ENCODE peak calls at places on chromosomes 13 and 19, in six cellular contexts. J is GM12865, I is heart left ventricle, L is brain microvascular endothelial cell, D is astrocyte of the spinal cord, N is progenitor cell of endocrine pancreas. M is an unnamed sample.

GRCh38 chr19:31303262-31303815 is 45.9 kb downstream of the TSHZ3 start:
- DNase-seq in J (no peak), I (no peak), L (no peak), D (no peak), N (no peak), M (no peak)

GRCh38 chr13:20400774-20401173 is 124.9 kb downstream of the CRYL1 start:
- DNase-seq in J (no peak), I (no peak), L (no peak), D (peak), N (no peak), M (no peak)

GRCh38 chr19:40811478-40812341 is 12.7 kb downstream of the EGLN2 start:
- DNase-seq in J (no peak), I (no peak), L (no peak), D (no peak), N (no peak), M (no peak)

GRCh38 chr13:71460179-71460578 is 406.8 kb downstream of the DACH1 start:
- DNase-seq in J (peak), I (no peak), L (no peak), D (no peak), N (no peak), M (no peak)

GRCh38 chr13:100540621-100541020 is 48.0 kb downstream of the GGACT start:
- DNase-seq in J (no peak), I (no peak), L (peak), D (peak), N (no peak), M (no peak)

GRCh38 chr13:66723606-66724005 is 506.5 kb downstream of the PCDH9 start:
- DNase-seq in J (no peak), I (no peak), L (no peak), D (no peak), N (no peak), M (no peak)

GRCh38 chr13:73299787-73300186 is 241.0 kb downstream of the KLF5 start:
- DNase-seq in J (no peak), I (no peak), L (no peak), D (peak), N (no peak), M (no peak)

GRCh38 chr13:73451120-73452029 is 392.6 kb downstream of the KLF5 start:
- DNase-seq in J (no peak), I (no peak), L (no peak), D (peak), N (no peak), M (no peak)

GRCh38 chr13:80469841-80470378 is 129.0 kb upstream of the SPRY2 start:
- DNase-seq in J (no peak), I (peak), L (peak), D (peak), N (no peak), M (peak)

GRCh38 chr19:44845612-44846454 is at the start of gene NECTIN2:
- DNase-seq in J (peak), I (peak), L (peak), D (peak), N (peak), M (peak)

GRCh38 chr19:4488496-4488895 is 16.4 kb downstream of the HDGFL2 start:
- DNase-seq in J (no peak), I (no peak), L (no peak), D (no peak), N (no peak), M (no peak)

GRCh38 chr19:46718157-46718933 is 1.4 kb upstream of the PRKD2 start:
- DNase-seq in J (peak), I (peak), L (no peak), D (no peak), N (no peak), M (peak)

GRCh38 chr13:36420437-36420891 is 11.8 kb upstream of the CCNA1 start:
- DNase-seq in J (peak), I (no peak), L (peak), D (peak), N (peak), M (peak)

GRCh38 chr13:24112791-24113190 is 47.7 kb upstream of the SPATA13 start:
- DNase-seq in J (no peak), I (no peak), L (no peak), D (peak), N (no peak), M (no peak)

GRCh38 chr19:30065680-30066606 is 123.9 kb downstream of the URI1 start:
- DNase-seq in J (no peak), I (no peak), L (no peak), D (no peak), N (no peak), M (no peak)

GRCh38 chr13:112688560-112689497 is 1.0 kb upstream of the ATP11A start:
- DNase-seq in J (peak), I (no peak), L (no peak), D (peak), N (no peak), M (peak)

GRCh38 chr19:31232220-31232619 is 117.0 kb downstream of the TSHZ3 start:
- DNase-seq in J (no peak), I (no peak), L (no peak), D (peak), N (no peak), M (no peak)

GRCh38 chr19:17951151-17952040 is 15.5 kb upstream of the KCNN1 start:
- DNase-seq in J (peak), I (no peak), L (no peak), D (no peak), N (no peak), M (no peak)

GRCh38 chr19:2055871-2056809 is 5.1 kb upstream of the MKNK2 start:
- DNase-seq in J (peak), I (peak), L (no peak), D (peak), N (no peak), M (peak)

GRCh38 chr19:5349041-5349440 is 8.4 kb upstream of the PTPRS start:
- DNase-seq in J (no peak), I (no peak), L (no peak), D (no peak), N (no peak), M (no peak)

GRCh38 chr13:112053744-112054615 is 13.0 kb upstream of the SOX1 start:
- DNase-seq in J (no peak), I (no peak), L (no peak), D (no peak), N (no peak), M (no peak)

GRCh38 chr19:18428173-18428836 is 9.1 kb downstream of the SSBP4 start:
- DNase-seq in J (no peak), I (no peak), L (no peak), D (no peak), N (no peak), M (no peak)

GRCh38 chr19:6890421-6890913 is 3.1 kb downstream of the ADGRE1 start:
- DNase-seq in J (no peak), I (no peak), L (no peak), D (no peak), N (no peak), M (no peak)

GRCh38 chr19:16051254-16052025 is 24.9 kb upstream of the TPM4 start:
- DNase-seq in J (peak), I (no peak), L (no peak), D (no peak), N (no peak), M (no peak)

GRCh38 chr13:67137044-67137735 is 92.9 kb downstream of the PCDH9 start:
- DNase-seq in J (no peak), I (no peak), L (no peak), D (peak), N (no peak), M (no peak)

GRCh38 chr13:105918842-105919741 is 616.4 kb downstream of the EFNB2 start:
- DNase-seq in J (no peak), I (no peak), L (peak), D (peak), N (no peak), M (peak)

GRCh38 chr19:3095375-3096191 is 1.4 kb downstream of the GNA11 start:
- DNase-seq in J (no peak), I (no peak), L (no peak), D (no peak), N (no peak), M (peak)

GRCh38 chr13:44050450-44051063 is 170.9 kb downstream of the LACC1 start:
- DNase-seq in J (peak), I (no peak), L (peak), D (peak), N (no peak), M (no peak)

GRCh38 chr19:18789883-18790565 is 1.1 kb downstream of the COMP start:
- DNase-seq in J (peak), I (peak), L (no peak), D (no peak), N (no peak), M (no peak)

GRCh38 chr19:54173951-54174817 is 1.2 kb upstream of the TMC4 start:
- DNase-seq in J (no peak), I (no peak), L (no peak), D (no peak), N (no peak), M (peak)

GRCh38 chr19:45693168-45693788 is 812 bp downstream of the QPCTL start:
- DNase-seq in J (peak), I (peak), L (peak), D (peak), N (peak), M (peak)

GRCh38 chr19:2613507-2614295 is 88.8 kb downstream of the GNG7 start:
- DNase-seq in J (peak), I (peak), L (no peak), D (no peak), N (no peak), M (no peak)

GRCh38 chr19:38736036-38736412 is 8.2 kb downstream of the CAPN12 start:
- DNase-seq in J (peak), I (no peak), L (no peak), D (no peak), N (no peak), M (peak)

GRCh38 chr13:43348397-43348796 is 325.0 kb downstream of the DNAJC15 start:
- DNase-seq in J (no peak), I (no peak), L (peak), D (peak), N (no peak), M (no peak)

GRCh38 chr13:31923134-31923763 is 108.3 kb upstream of the FRY start:
- DNase-seq in J (no peak), I (no peak), L (no peak), D (no peak), N (no peak), M (no peak)

DNA sequence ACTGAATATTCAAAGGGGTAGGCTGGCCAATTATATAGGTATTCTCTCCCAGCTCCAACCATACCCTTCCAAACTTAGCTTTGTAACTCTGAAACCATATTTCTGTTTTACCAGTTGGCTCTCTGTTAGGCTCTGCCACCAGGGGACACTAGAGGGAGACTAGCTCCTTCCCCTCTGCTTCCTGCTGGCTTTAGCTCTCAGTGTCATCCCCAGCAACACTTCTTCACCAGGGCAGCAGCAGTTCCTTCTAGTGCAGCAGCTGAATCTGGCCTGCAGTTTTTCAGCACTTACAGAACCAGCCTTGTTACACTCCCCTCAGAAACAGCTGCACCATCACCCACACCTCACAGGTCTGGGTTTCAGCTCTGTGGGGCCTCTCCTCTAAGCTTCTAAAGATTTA is 51.0 kb upstream of the DOCK9 start:
- DNase-seq in J (peak), I (no peak), L (no peak), D (no peak), N (no peak), M (peak)
- TF ChIP-seq CTCF in J (peak), I (peak), L (peak), D (peak), N (peak), M (no peak)

GRCh38 chr13:78131811-78132210 is 213.2 kb upstream of the EDNRB start:
- DNase-seq in J (no peak), I (no peak), L (no peak), D (no peak), N (no peak), M (no peak)
- TF ChIP-seq CTCF in J (peak), I (no peak), L (peak), D (peak), N (peak), M (no peak)

GRCh38 chr19:41893899-41894298 is 10.9 kb downstream of the ARHGEF1 start:
- DNase-seq in J (peak), I (no peak), L (peak), D (no peak), N (no peak), M (no peak)
- TF ChIP-seq CTCF in J (no peak), I (no peak), L (peak), D (peak), N (no peak), M (no peak)

DNA sequence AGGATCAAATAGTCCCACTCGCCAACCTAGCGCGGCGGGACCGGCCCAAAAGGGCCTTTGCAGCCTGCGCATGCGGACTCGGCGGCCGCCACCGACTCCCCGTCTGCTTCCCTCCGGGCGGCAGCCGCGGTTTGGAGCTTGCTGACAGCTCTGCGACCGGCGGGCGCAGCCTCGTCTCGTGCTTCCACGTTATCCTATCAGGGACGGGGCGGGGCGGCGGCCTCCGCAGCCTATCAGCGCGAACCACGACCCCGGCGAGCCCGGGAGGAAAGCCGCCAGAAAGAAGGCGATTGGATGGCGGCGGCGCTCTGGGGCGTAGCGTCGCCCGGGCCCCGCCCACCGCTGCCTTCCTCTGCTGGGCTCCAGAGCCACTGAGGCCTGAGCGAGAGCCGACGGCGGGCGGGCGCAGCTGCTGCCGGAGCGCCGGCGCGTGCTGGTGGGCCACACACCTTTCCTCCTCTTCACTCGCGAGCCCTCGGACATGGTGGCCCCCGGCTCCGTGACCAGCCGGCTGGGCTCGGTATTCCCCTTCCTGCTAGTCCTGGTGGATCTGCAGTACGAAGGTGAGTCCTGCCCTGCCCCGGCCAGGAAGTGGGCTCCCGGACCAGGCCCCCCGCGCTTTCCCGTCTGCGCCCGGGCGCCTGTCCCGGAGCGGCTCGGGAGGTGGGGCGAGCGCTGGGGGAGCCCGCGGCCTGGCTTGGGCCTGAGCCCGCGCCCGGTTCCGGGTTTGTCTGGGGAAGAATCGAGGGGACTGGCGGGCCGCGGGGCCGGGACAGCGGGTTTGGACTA is at the start of gene DNAJC3:
- DNase-seq in J (peak), I (peak), L (peak), D (peak), N (peak), M (peak)
- TF ChIP-seq CTCF in J (no peak), I (no peak), L (no peak), D (no peak), N (no peak), M (peak)